ENCODE peak calls at places on chromosomes 6 and 20, in four cellular contexts. C is CD4-positive, alpha-beta memory T cell; I is T-helper 2 cell; V is mucosa of gallbladder. F is an unnamed sample.

GRCh38 chr6:27662770-27663169 is 189.9 kb upstream of the ZNF184 start:
- DNase-seq in V (no peak), C (no peak), I (no peak), F (no peak)

GRCh38 chr6:110419028-110419739 is 3.8 kb upstream of the DDO start:
- DNase-seq in I (no peak), C (no peak), V (no peak), F (no peak)

GRCh38 chr6:78583079-78583478 is 284.3 kb upstream of the IRAK1BP1 start:
- DNase-seq in C (no peak), V (no peak), I (no peak), F (no peak)

GRCh38 chr6:46904117-46904516 is 17.6 kb downstream of the ADGRF5 start:
- DNase-seq in C (no peak), I (no peak), V (no peak), F (no peak)

GRCh38 chr6:43939281-43940070 is 169.5 kb downstream of the VEGFA start:
- DNase-seq in V (no peak), I (no peak), C (no peak), F (no peak)

GRCh38 chr20:8662433-8662954 is 406.4 kb upstream of the PLCB4 start:
- DNase-seq in V (no peak), I (peak; percentile 14), C (no peak), F (no peak)

GRCh38 chr20:20488388-20488787 is 120.5 kb downstream of the INSM1 start:
- DNase-seq in I (no peak), C (no peak), V (no peak), F (no peak)

GRCh38 chr6:111916747-111917146 is 43.5 kb upstream of the FYN start:
- DNase-seq in C (no peak), I (no peak), V (no peak), F (no peak)

F was measured in T-helper 1 cell.